ENCODE peak calls at places on chromosomes 13 and 19, in eight cellular contexts. D is HFF-Myc; G is fibroblast of lung; N is Panc1; X is left ventricle myocardium inferior; V is esophagus squamous epithelium; C is posterior cingulate gyrus; L is CD8-positive, alpha-beta memory T cell. B is an unnamed sample.

GRCh38 chr13:49681837-49682236 is 9.4 kb downstream of the EBPL start:
- DNase-seq in V (no peak), L (no peak), D (no peak), G (peak), X (no peak), N (no peak), C (no peak), B (no peak)

GRCh38 chr13:63364159-63364558 is 1948.5 kb upstream of the PCDH20 start:
- DNase-seq in X (no peak), D (no peak), C (no peak), G (no peak), V (no peak), N (no peak), L (no peak), B (no peak)

GRCh38 chr19:50461066-50461875 is 15.0 kb upstream of the EMC10 start:
- DNase-seq in C (peak), V (no peak), N (peak), G (peak), L (peak), D (peak), X (peak), B (no peak)

GRCh38 chr19:3252650-3253049 is 28.2 kb downstream of the CELF5 start:
- DNase-seq in L (no peak), G (no peak), V (no peak), C (no peak), D (no peak), N (no peak), X (no peak), B (no peak)

GRCh38 chr13:44726214-44726613 is 150.1 kb upstream of the TSC22D1 start:
- DNase-seq in D (peak), C (no peak), X (no peak), V (no peak), L (no peak), G (peak), N (no peak), B (no peak)

GRCh38 chr13:111474136-111475002 is 153.9 kb downstream of the TEX29 start:
- DNase-seq in L (no peak), N (peak), V (no peak), C (no peak), X (no peak), D (peak), G (peak), B (no peak)

GRCh38 chr13:33494596-33495214 is 209.2 kb upstream of the STARD13 start:
- DNase-seq in D (peak), V (no peak), X (peak), N (no peak), C (no peak), L (no peak), G (peak), B (no peak)

GRCh38 chr19:44308011-44308410 is 3.2 kb upstream of the ZNF235 start:
- DNase-seq in N (no peak), L (no peak), G (no peak), C (no peak), V (no peak), X (no peak), D (no peak), B (no peak)

GRCh38 chr19:5492281-5492812 is 37.1 kb downstream of the ZNRF4 start:
- DNase-seq in X (no peak), L (no peak), C (no peak), D (no peak), G (no peak), V (no peak), N (no peak), B (no peak)

GRCh38 chr19:43662487-43662886 is 7.5 kb downstream of the PLAUR start:
- DNase-seq in D (no peak), N (no peak), L (no peak), V (no peak), X (no peak), C (no peak), G (no peak), B (no peak)

GRCh38 chr19:17889609-17890214 is 18.0 kb downstream of the SLC5A5 start:
- DNase-seq in G (peak), L (no peak), N (no peak), C (no peak), V (no peak), X (no peak), D (no peak), B (no peak)

GRCh38 chr13:113305208-113305607 is 8.2 kb downstream of the LAMP1 start:
- DNase-seq in V (no peak), D (no peak), L (no peak), G (peak), X (no peak), N (no peak), C (no peak), B (no peak)

GRCh38 chr19:4088065-4088679 is 21.5 kb upstream of the ZBTB7A start:
- DNase-seq in G (no peak), L (no peak), X (no peak), C (no peak), V (no peak), D (no peak), N (no peak), B (no peak)

GRCh38 chr19:31531326-31531725 is 182.1 kb upstream of the TSHZ3 start:
- DNase-seq in L (no peak), V (no peak), C (no peak), G (no peak), N (no peak), X (no peak), D (no peak), B (no peak)

GRCh38 chr19:38425810-38426466 is at the start of gene RASGRP4:
- DNase-seq in D (no peak), G (no peak), C (no peak), N (no peak), X (peak), V (no peak), L (no peak), B (no peak)

B was measured in occipital lobe.